ENCODE peak calls at places on chromosome 18, in six cellular contexts. G is fibroblast of lung, R is HCT116, F is D341Med, J is NCI-H460, H is cardiac fibroblast. W is an unnamed sample.

GRCh38 chr18:13294309-13294708 is 75.7 kb downstream of the LDLRAD4 start:
- DNase-seq in G (no peak), R (no peak), F (peak; percentile 42), J (no peak), H (no peak), W (no peak)

GRCh38 chr18:27428120-27428519 is 243.0 kb upstream of the CHST9 start:
- DNase-seq in G (no peak), R (no peak), F (no peak), J (no peak), H (no peak), W (no peak)

GRCh38 chr18:78994000-78994399 is 14.4 kb downstream of the SALL3 start:
- DNase-seq in G (no peak), R (no peak), F (no peak), J (no peak), H (no peak), W (no peak)

GRCh38 chr18:76274470-76275289 is 220.4 kb downstream of the ZNF516 start:
- DNase-seq in G (no peak), R (peak; percentile 22), F (peak; percentile 81), J (peak; percentile 8), H (no peak), W (peak; percentile 15)

GRCh38 chr18:41324934-41325333 is 630.1 kb upstream of the PIK3C3 start:
- DNase-seq in G (peak; percentile 69), R (no peak), F (no peak), J (no peak), H (peak; percentile 63), W (no peak)

GRCh38 chr18:54904521-54904920 is 54.7 kb downstream of the CCDC68 start:
- DNase-seq in G (no peak), R (no peak), F (no peak), J (no peak), H (no peak), W (no peak)

GRCh38 chr18:23283933-23284430 is 148.7 kb downstream of the CABLES1 start:
- DNase-seq in G (peak; percentile 79), R (peak; percentile 65), F (no peak), J (no peak), H (peak; percentile 66), W (no peak)

GRCh38 chr18:22703883-22704626 is 229.1 kb upstream of the RBBP8 start:
- DNase-seq in G (peak; percentile 56), R (peak; percentile 52), F (peak; percentile 68), J (peak; percentile 36), H (peak; percentile 69), W (peak; percentile 44)

GRCh38 chr18:21799706-21800105 is 59.1 kb downstream of the MIB1 start:
- DNase-seq in G (no peak), R (no peak), F (no peak), J (no peak), H (no peak), W (no peak)

GRCh38 chr18:24369420-24369819 is 28.2 kb downstream of the OSBPL1A start:
- DNase-seq in G (peak; percentile 54), R (no peak), F (no peak), J (no peak), H (no peak), W (no peak)

GRCh38 chr18:48711651-48712486 is 173.0 kb downstream of the CTIF start:
- DNase-seq in G (peak; percentile 41), R (peak; percentile 21), F (peak; percentile 60), J (no peak), H (peak; percentile 68), W (peak; percentile 87)

GRCh38 chr18:3604626-3605408 is 154.8 kb downstream of the TGIF1 start:
- DNase-seq in G (peak; percentile 97), R (no peak), F (no peak), J (peak; percentile 92), H (peak; percentile 97), W (peak; percentile 58)

GRCh38 chr18:22221350-22221749 is 52.0 kb downstream of the GATA6 start:
- DNase-seq in G (no peak), R (no peak), F (no peak), J (no peak), H (no peak), W (no peak)

GRCh38 chr18:3248062-3248669 is 565 bp downstream of the MYL12A start:
- DNase-seq in G (peak; percentile 53), R (no peak), F (no peak), J (no peak), H (peak; percentile 59), W (peak; percentile 18)

GRCh38 chr18:61892683-61893303 is at the start of gene RNF152:
- DNase-seq in G (peak; percentile 23), R (no peak), F (peak; percentile 61), J (no peak), H (peak; percentile 34), W (peak; percentile 76)

GRCh38 chr18:26547302-26548143 is 830 bp downstream of the KCTD1 start:
- DNase-seq in G (peak; percentile 92), R (no peak), F (peak; percentile 72), J (no peak), H (peak; percentile 77), W (peak; percentile 82)

GRCh38 chr18:74499633-74500032 is 3.5 kb downstream of the CNDP2 start:
- DNase-seq in G (peak; percentile 76), R (no peak), F (no peak), J (no peak), H (peak; percentile 30), W (peak; percentile 19)

GRCh38 chr18:48408111-48408726 is 964 bp downstream of the ZBTB7C start:
- DNase-seq in G (peak; percentile 14), R (no peak), F (no peak), J (no peak), H (no peak), W (no peak)

GRCh38 chr18:77063256-77063655 is 69.3 kb downstream of the MBP start:
- DNase-seq in G (peak; percentile 80), R (no peak), F (no peak), J (no peak), H (peak; percentile 80), W (no peak)

GRCh38 chr18:68779169-68779568 is 18.7 kb upstream of the CCDC102B start:
- DNase-seq in G (no peak), R (no peak), F (no peak), J (no peak), H (peak; percentile 91), W (no peak)

GRCh38 chr18:67553471-67553870 is 37.0 kb upstream of the DSEL start:
- DNase-seq in G (peak; percentile 54), R (no peak), F (no peak), J (no peak), H (no peak), W (peak; percentile 19)

GRCh38 chr18:8686556-8686955 is 18.8 kb upstream of the MTCL1 start:
- DNase-seq in G (no peak), R (no peak), F (no peak), J (no peak), H (no peak), W (no peak)

GRCh38 chr18:23827681-23828080 is 138.4 kb downstream of the LAMA3 start:
- DNase-seq in G (no peak), R (no peak), F (no peak), J (no peak), H (no peak), W (no peak)

GRCh38 chr18:45121146-45121545 is 440.5 kb downstream of the SETBP1 start:
- DNase-seq in G (peak; percentile 27), R (no peak), F (no peak), J (no peak), H (no peak), W (no peak)

GRCh38 chr18:58862851-58863538 is 1.7 kb upstream of the ZNF532 start:
- DNase-seq in G (peak; percentile 69), R (peak; percentile 6), F (peak; percentile 81), J (no peak), H (peak; percentile 67), W (peak; percentile 68)

GRCh38 chr18:12463191-12463590 is 55.5 kb downstream of the PRELID3A start:
- DNase-seq in G (no peak), R (no peak), F (no peak), J (no peak), H (no peak), W (no peak)

GRCh38 chr18:65750421-65751144 is at the start of gene CDH7:
- DNase-seq in G (peak; percentile 9), R (no peak), F (peak; percentile 91), J (no peak), H (no peak), W (peak; percentile 58)

GRCh38 chr18:3209859-3210569 is 9.8 kb downstream of the MYOM1 start:
- DNase-seq in G (no peak), R (no peak), F (no peak), J (no peak), H (peak; percentile 10), W (no peak)